ENCODE peak calls at places on chromosomes 3 and 15, in five cellular contexts. One of them, this sample, is unnamed.

GRCh38 chr3:148090156-148090555 is 607.5 kb upstream of the AGTR1 start:
- DNase-seq in Right ventricle myocardium inferior: no peak
- DNase-seq in GM04503: no peak
- DNase-seq in AG20443: no peak
- DNase-seq in NCI-H1105: no peak
- DNase-seq in this sample: no peak

GRCh38 chr3:85321892-85322291 is 363.1 kb downstream of the CADM2 start:
- DNase-seq in NCI-H1105: no peak
- DNase-seq in Right ventricle myocardium inferior: no peak
- DNase-seq in AG20443: no peak
- DNase-seq in GM04503: no peak
- DNase-seq in this sample: no peak

GRCh38 chr3:86381247-86381646 is 609.7 kb downstream of the VGLL3 start:
- DNase-seq in GM04503: no peak
- DNase-seq in Right ventricle myocardium inferior: no peak
- DNase-seq in NCI-H1105: no peak
- DNase-seq in AG20443: no peak
- DNase-seq in this sample: no peak

GRCh38 chr3:194979173-194979572 is 291.8 kb downstream of the XXYLT1 start:
- DNase-seq in AG20443: no peak
- DNase-seq in NCI-H1105: no peak
- DNase-seq in GM04503: no peak
- DNase-seq in Right ventricle myocardium inferior: no peak
- DNase-seq in this sample: no peak

GRCh38 chr3:194801378-194802124 is 115.9 kb downstream of the FAM43A start:
- DNase-seq in GM04503: no peak
- DNase-seq in Right ventricle myocardium inferior: no peak
- DNase-seq in AG20443: no peak
- DNase-seq in NCI-H1105: no peak
- DNase-seq in this sample: no peak

GRCh38 chr3:72891053-72891855 is 3.4 kb downstream of the GXYLT2 start:
- DNase-seq in Right ventricle myocardium inferior: peak; percentile 74
- DNase-seq in GM04503: peak; percentile 94
- DNase-seq in AG20443: peak; percentile 85
- DNase-seq in NCI-H1105: no peak
- DNase-seq in this sample: peak; percentile 99

GRCh38 chr15:42034628-42035177 is 13.9 kb upstream of the PLA2G4E start:
- DNase-seq in Right ventricle myocardium inferior: no peak
- DNase-seq in GM04503: no peak
- DNase-seq in NCI-H1105: no peak
- DNase-seq in AG20443: no peak
- DNase-seq in this sample: no peak

GRCh38 chr15:59501531-59502113 is 63.6 kb downstream of the FAM81A start:
- DNase-seq in Right ventricle myocardium inferior: no peak
- DNase-seq in GM04503: no peak
- DNase-seq in AG20443: peak; percentile 56
- DNase-seq in NCI-H1105: no peak
- DNase-seq in this sample: peak; percentile 57

GRCh38 chr3:94784274-94784673 is 721.4 kb downstream of the NSUN3 start:
- DNase-seq in NCI-H1105: no peak
- DNase-seq in AG20443: no peak
- DNase-seq in Right ventricle myocardium inferior: no peak
- DNase-seq in GM04503: no peak
- DNase-seq in this sample: no peak

GRCh38 chr15:37133619-37134018 is 33.3 kb upstream of the MEIS2 start:
- DNase-seq in Right ventricle myocardium inferior: no peak
- DNase-seq in NCI-H1105: no peak
- DNase-seq in GM04503: no peak
- DNase-seq in AG20443: no peak
- DNase-seq in this sample: peak; percentile 51

GRCh38 chr3:23685484-23686258 is 120.1 kb upstream of the UBE2E1 start:
- DNase-seq in NCI-H1105: no peak
- DNase-seq in GM04503: peak; percentile 98
- DNase-seq in Right ventricle myocardium inferior: no peak
- DNase-seq in AG20443: peak; percentile 93
- DNase-seq in this sample: peak; percentile 99

GRCh38 chr3:14150491-14151230 is 25.8 kb downstream of the TMEM43 start:
- DNase-seq in AG20443: no peak
- DNase-seq in NCI-H1105: no peak
- DNase-seq in Right ventricle myocardium inferior: no peak
- DNase-seq in GM04503: no peak
- DNase-seq in this sample: no peak

GRCh38 chr15:65559941-65560340 is 29.7 kb downstream of the HACD3 start:
- DNase-seq in AG20443: no peak
- DNase-seq in GM04503: no peak
- DNase-seq in NCI-H1105: no peak
- DNase-seq in Right ventricle myocardium inferior: no peak
- DNase-seq in this sample: no peak

GRCh38 chr15:63968700-63969099 is 77.6 kb downstream of the DAPK2 start:
- DNase-seq in NCI-H1105: no peak
- DNase-seq in Right ventricle myocardium inferior: no peak
- DNase-seq in AG20443: peak; percentile 1
- DNase-seq in GM04503: no peak
- DNase-seq in this sample: no peak

GRCh38 chr3:123499316-123499715 is 50.4 kb upstream of the ADCY5 start:
- DNase-seq in NCI-H1105: no peak
- DNase-seq in Right ventricle myocardium inferior: no peak
- DNase-seq in GM04503: peak; percentile 38
- DNase-seq in AG20443: peak; percentile 56
- DNase-seq in this sample: peak; percentile 10

GRCh38 chr3:119647177-119647576 is 13.2 kb downstream of the POPDC2 start:
- DNase-seq in AG20443: no peak
- DNase-seq in GM04503: no peak
- DNase-seq in NCI-H1105: no peak
- DNase-seq in Right ventricle myocardium inferior: no peak
- DNase-seq in this sample: no peak

GRCh38 chr15:68658151-68658550 is 79.4 kb downstream of the CORO2B start:
- DNase-seq in AG20443: no peak
- DNase-seq in NCI-H1105: no peak
- DNase-seq in GM04503: no peak
- DNase-seq in Right ventricle myocardium inferior: no peak
- DNase-seq in this sample: no peak

GRCh38 chr3:7305561-7305960 is 444.6 kb downstream of the GRM7 start:
- DNase-seq in GM04503: no peak
- DNase-seq in AG20443: no peak
- DNase-seq in NCI-H1105: no peak
- DNase-seq in Right ventricle myocardium inferior: no peak
- DNase-seq in this sample: no peak

GRCh38 chr3:26613999-26614398 is 8.6 kb upstream of the LRRC3B start:
- DNase-seq in AG20443: no peak
- DNase-seq in NCI-H1105: no peak
- DNase-seq in Right ventricle myocardium inferior: no peak
- DNase-seq in GM04503: no peak
- DNase-seq in this sample: no peak

GRCh38 chr15:40353697-40354096 is 2.9 kb downstream of the PHGR1 start:
- DNase-seq in AG20443: no peak
- DNase-seq in Right ventricle myocardium inferior: no peak
- DNase-seq in GM04503: no peak
- DNase-seq in NCI-H1105: no peak
- DNase-seq in this sample: no peak